ENCODE peak calls at places on chromosome 17, in six cellular contexts. P, D, Y, W, O and S are unnamed samples.

GRCh38 chr17:7858487-7858832 is 657 bp downstream of the CYB5D1 start:
- DNase-seq in P (peak; percentile 65), D (peak; percentile 53), Y (peak; percentile 54), W (peak; percentile 61), O (peak; percentile 44), S (peak; percentile 32)

GRCh38 chr17:60618854-60619253 is 18.9 kb downstream of the PPM1D start:
- DNase-seq in P (no peak), D (no peak), Y (no peak), W (peak; percentile 37), O (peak; percentile 61), S (no peak)

GRCh38 chr17:21247859-21248258 is 5.4 kb downstream of the NATD1 start:
- DNase-seq in P (no peak), D (no peak), Y (no peak), W (no peak), O (no peak), S (no peak)

GRCh38 chr17:34781571-34782108 is 179.6 kb downstream of the CCT6B start:
- DNase-seq in P (peak; percentile 2), D (no peak), Y (no peak), W (no peak), O (peak; percentile 7), S (no peak)

GRCh38 chr17:75349589-75349988 is 55.9 kb downstream of the GRB2 start:
- DNase-seq in P (no peak), D (no peak), Y (no peak), W (no peak), O (no peak), S (no peak)

GRCh38 chr17:75501378-75502071 is 13.8 kb downstream of the CASKIN2 start:
- DNase-seq in P (no peak), D (no peak), Y (no peak), W (no peak), O (no peak), S (no peak)

GRCh38 chr17:43667506-43668438 is 6.0 kb upstream of the MEOX1 start:
- DNase-seq in P (no peak), D (no peak), Y (no peak), W (peak; percentile 66), O (peak; percentile 81), S (no peak)

GRCh38 chr17:47708864-47709541 is 15.0 kb downstream of the TBKBP1 start:
- DNase-seq in P (no peak), D (no peak), Y (peak; percentile 53), W (no peak), O (peak; percentile 31), S (no peak)

GRCh38 chr17:65754081-65754480 is 192.6 kb upstream of the AXIN2 start:
- DNase-seq in P (no peak), D (no peak), Y (no peak), W (no peak), O (no peak), S (no peak)

GRCh38 chr17:79220201-79220714 is 145.6 kb downstream of the ENGASE start:
- DNase-seq in P (no peak), D (no peak), Y (no peak), W (no peak), O (no peak), S (no peak)

GRCh38 chr17:1045456-1045855 is 48.5 kb downstream of the TIMM22 start:
- DNase-seq in P (no peak), D (no peak), Y (no peak), W (no peak), O (no peak), S (no peak)

GRCh38 chr17:1907818-1908698 is 78.3 kb downstream of the RPA1 start:
- DNase-seq in P (no peak), D (no peak), Y (no peak), W (peak; percentile 25), O (peak; percentile 21), S (no peak)

GRCh38 chr17:2903193-2903974 is 107.1 kb downstream of the RAP1GAP2 start:
- DNase-seq in P (peak; percentile 93), D (no peak), Y (no peak), W (no peak), O (no peak), S (no peak)

GRCh38 chr17:4180791-4181190 is 37.8 kb downstream of the CYB5D2 start:
- DNase-seq in P (no peak), D (no peak), Y (no peak), W (no peak), O (peak; percentile 12), S (peak; percentile 9)

GRCh38 chr17:48577946-48578615 is at the start of gene HOXB4:
- DNase-seq in P (peak; percentile 65), D (peak; percentile 80), Y (peak; percentile 32), W (peak; percentile 90), O (peak; percentile 88), S (peak; percentile 64)

GRCh38 chr17:1413281-1413791 is 13.3 kb upstream of the YWHAE start:
- DNase-seq in P (peak; percentile 85), D (peak; percentile 26), Y (peak; percentile 22), W (peak; percentile 97), O (peak; percentile 86), S (peak; percentile 89)

GRCh38 chr17:64115043-64115698 is 14.8 kb downstream of the ERN1 start:
- DNase-seq in P (peak; percentile 80), D (no peak), Y (no peak), W (no peak), O (no peak), S (peak; percentile 12)

GRCh38 chr17:64500923-64501765 is 4.3 kb upstream of the POLG2 start:
- DNase-seq in P (no peak), D (no peak), Y (no peak), W (no peak), O (no peak), S (no peak)

GRCh38 chr17:32771396-32771795 is 105.5 kb downstream of the MYO1D start:
- DNase-seq in P (no peak), D (no peak), Y (no peak), W (peak; percentile 89), O (no peak), S (no peak)

GRCh38 chr17:45972531-45972930 is 26.5 kb upstream of the STH start:
- DNase-seq in P (no peak), D (no peak), Y (no peak), W (no peak), O (no peak), S (no peak)

GRCh38 chr17:45968732-45969131 is 30.3 kb upstream of the STH start:
- DNase-seq in P (no peak), D (no peak), Y (no peak), W (no peak), O (no peak), S (no peak)

GRCh38 chr17:45969726-45970125 is 29.3 kb upstream of the STH start:
- DNase-seq in P (no peak), D (no peak), Y (no peak), W (no peak), O (no peak), S (no peak)

GRCh38 chr17:45971698-45972141 is 27.3 kb upstream of the STH start:
- DNase-seq in P (no peak), D (no peak), Y (no peak), W (no peak), O (no peak), S (no peak)

GRCh38 chr17:45970659-45971058 is 28.4 kb upstream of the STH start:
- DNase-seq in P (no peak), D (no peak), Y (no peak), W (no peak), O (no peak), S (no peak)
- TF ChIP-seq POLR2A in P (no peak), D (no peak), Y (no peak), W (no peak), O (no peak), S (no peak)

GRCh38 chr17:8921147-8921546 is 44.4 kb downstream of the PIK3R5 start:
- DNase-seq in P (no peak), D (no peak), Y (no peak), W (no peak), O (no peak), S (no peak)
- H3K4me1 ChIP-seq in P (no peaks in the 10 kb centered on the region), D (no peaks in the 10 kb centered on the region), Y (no peaks in the 10 kb centered on the region), W (peaks cover 5% of the 10 kb centered on the region), O (no peaks in the 10 kb centered on the region), S (no peaks in the 10 kb centered on the region)

GRCh38 chr17:72400488-72400827 is 279.6 kb downstream of the SOX9 start:
- DNase-seq in P (no peak), D (no peak), Y (no peak), W (no peak), O (no peak), S (no peak)
- TF ChIP-seq CTCF in P (no peak), D (no peak), Y (no peak), W (no peak), O (no peak), S (no peak)

DNA sequence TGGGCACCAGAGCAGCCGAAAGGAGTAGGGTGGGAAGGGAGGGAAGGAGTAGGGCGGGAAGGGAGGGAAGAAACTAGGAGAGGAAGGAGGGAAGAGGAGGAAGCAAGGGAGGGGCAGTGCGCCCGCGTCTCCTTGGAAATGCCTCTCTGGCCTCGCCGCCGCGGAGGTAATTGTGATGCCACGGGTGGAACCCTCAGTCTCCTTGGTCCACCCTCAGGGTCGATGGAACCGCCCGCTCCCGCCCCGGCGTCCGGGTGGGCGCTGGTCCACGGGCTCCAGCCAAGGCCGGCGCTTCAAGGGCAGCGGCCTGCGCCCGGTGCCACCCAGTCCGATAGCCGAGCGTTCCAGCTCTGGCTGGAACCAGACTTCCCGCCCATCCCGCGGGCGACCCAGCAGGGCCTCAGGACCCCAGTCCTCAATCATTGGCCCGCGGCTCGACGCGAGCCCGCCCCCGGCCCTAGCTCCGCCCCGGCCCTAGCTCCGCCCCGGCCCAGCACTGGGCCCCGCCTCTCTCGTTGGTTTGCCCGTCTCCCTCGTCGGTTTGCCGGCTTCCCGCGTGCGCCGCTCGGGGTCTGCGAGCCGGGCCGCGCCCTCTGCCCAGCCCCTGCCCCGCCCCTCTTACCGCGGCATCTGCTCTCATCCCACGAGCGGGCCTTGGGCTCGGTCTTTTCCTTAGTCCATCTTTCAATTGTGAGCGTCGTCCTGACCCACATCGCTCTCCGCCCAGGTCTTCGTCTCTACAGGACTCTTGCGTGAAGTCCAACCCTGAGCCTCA is 553 bp downstream of the PROCA1 start:
- DNase-seq in P (peak; percentile 84), D (peak; percentile 93), Y (peak; percentile 91), W (peak; percentile 93), O (peak; percentile 85), S (peak; percentile 76)
- TF ChIP-seq POLR2A in P (peak; percentile 70), D (peak; percentile 88), Y (peak; percentile 88), W (peak; percentile 97), O (peak; percentile 84), S (peak; percentile 55)

DNA sequence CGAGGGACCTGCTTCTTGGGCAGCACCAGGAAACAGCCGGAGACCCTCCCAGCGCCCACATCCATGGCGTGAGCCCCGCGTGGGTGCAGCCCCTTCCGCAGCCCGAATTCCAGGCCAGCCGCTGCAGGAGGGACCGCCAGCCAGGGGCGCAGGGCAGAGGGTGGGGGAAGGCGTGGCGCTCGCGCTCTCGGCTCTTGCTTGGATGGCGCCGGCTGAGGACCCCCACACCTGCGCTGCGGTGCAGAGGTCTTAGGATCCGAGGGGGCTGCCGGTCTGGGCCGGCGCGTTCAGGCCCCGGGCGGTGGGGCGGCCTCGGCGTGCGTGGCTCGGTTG is 28.8 kb downstream of the ACTG1 start:
- DNase-seq in P (no peak), D (no peak), Y (no peak), W (no peak), O (no peak), S (no peak)
- H3K4me1 ChIP-seq in P (peaks cover 60% of the 10 kb centered on the region), D (peaks cover 40% of the 10 kb centered on the region), Y (peaks cover 10% of the 10 kb centered on the region), W (peaks cover 18% of the 10 kb centered on the region), O (peaks cover 14% of the 10 kb centered on the region), S (peaks cover 36% of the 10 kb centered on the region)

GRCh38 chr17:17445925-17446665 is 30.7 kb upstream of the MED9 start:
- DNase-seq in P (peak; percentile 77), D (peak; percentile 51), Y (no peak), W (peak; percentile 96), O (peak; percentile 96), S (peak; percentile 48)
- TF ChIP-seq CTCF in P (no peak), D (no peak), Y (no peak), W (peak; percentile 5), O (no peak), S (no peak)

GRCh38 chr17:18101828-18102227 is 6.7 kb upstream of the MYO15A start:
- DNase-seq in P (no peak), D (no peak), Y (no peak), W (no peak), O (no peak), S (no peak)
- TF ChIP-seq POLR2A in P (no peak), D (no peak), Y (no peak), W (no peak), O (no peak), S (no peak)